ENCODE peak calls at places on chromosomes 12 and 14, in four cellular contexts. T is substantia nigra; Y is Peyer's patch; W is CD8-positive, alpha-beta T cell. E is an unnamed sample.

GRCh38 chr14:76761198-76761848 is at the start of gene VASH1:
- DNase-seq in T (peak), Y (peak), W (peak), E (peak)

GRCh38 chr14:45968037-45968436 is 683.5 kb downstream of the RPL10L start:
- DNase-seq in T (no peak), Y (no peak), W (no peak), E (no peak)

GRCh38 chr12:121465921-121466799 is 66.2 kb downstream of the RNF34 start:
- DNase-seq in T (no peak), Y (peak), W (peak), E (peak)

GRCh38 chr14:68792022-68792829 is 641 bp downstream of the ZFP36L1 start:
- DNase-seq in T (no peak), Y (peak), W (peak), E (no peak)

GRCh38 chr12:24499151-24500146 is 449.5 kb downstream of the BCAT1 start:
- DNase-seq in T (no peak), Y (no peak), W (no peak), E (peak)

GRCh38 chr12:126582231-126582630 is 1517.0 kb downstream of the AACS start:
- DNase-seq in T (no peak), Y (no peak), W (no peak), E (no peak)

GRCh38 chr12:53096761-53097160 is 706 bp upstream of the IGFBP6 start:
- DNase-seq in T (no peak), Y (no peak), W (no peak), E (no peak)

GRCh38 chr14:24816011-24816928 is 182.3 kb upstream of the GZMB start:
- DNase-seq in T (no peak), Y (no peak), W (no peak), E (no peak)

GRCh38 chr12:29229937-29230336 is 80.9 kb downstream of the FAR2 start:
- DNase-seq in T (no peak), Y (no peak), W (no peak), E (no peak)

GRCh38 chr12:121918679-121919038 is 267 bp downstream of the CFAP251 start:
- DNase-seq in T (no peak), Y (no peak), W (no peak), E (no peak)

GRCh38 chr12:123045678-123046077 is 65.2 kb downstream of the ARL6IP4 start:
- DNase-seq in T (no peak), Y (no peak), W (no peak), E (no peak)

GRCh38 chr12:117552971-117553370 is 191.5 kb upstream of the NOS1 start:
- DNase-seq in T (no peak), Y (no peak), W (no peak), E (no peak)

GRCh38 chr12:112130461-112130998 is 5.2 kb downstream of the TRAFD1 start:
- DNase-seq in T (no peak), Y (no peak), W (no peak), E (peak)

GRCh38 chr12:4164591-4165558 is 108.7 kb upstream of the CCND2 start:
- DNase-seq in T (no peak), Y (peak), W (peak), E (no peak)

GRCh38 chr12:91781114-91781513 is 364.5 kb downstream of the BTG1 start:
- DNase-seq in T (no peak), Y (no peak), W (no peak), E (no peak)

GRCh38 chr14:60252630-60253029 is 3.6 kb downstream of the PPM1A start:
- DNase-seq in T (no peak), Y (no peak), W (no peak), E (no peak)

GRCh38 chr12:50005150-50005549 is 20.1 kb downstream of the RACGAP1 start:
- DNase-seq in T (peak), Y (no peak), W (no peak), E (no peak)

GRCh38 chr14:89304972-89305703 is 111.9 kb downstream of the FOXN3 start:
- DNase-seq in T (no peak), Y (peak), W (no peak), E (peak)

GRCh38 chr12:94649349-94650142 is 811 bp downstream of the TMCC3 start:
- DNase-seq in T (peak), Y (no peak), W (peak), E (peak)

GRCh38 chr14:99663716-99664635 is 19.0 kb downstream of the HHIPL1 start:
- DNase-seq in T (no peak), Y (no peak), W (no peak), E (no peak)

GRCh38 chr14:33938131-33938949 is 12.5 kb downstream of the EGLN3 start:
- DNase-seq in T (peak), Y (no peak), W (no peak), E (peak)

GRCh38 chr12:128078311-128078851 is 188.6 kb upstream of the TMEM132C start:
- DNase-seq in T (no peak), Y (no peak), W (no peak), E (peak)

GRCh38 chr12:40602562-40602961 is 89.7 kb upstream of the CNTN1 start:
- DNase-seq in T (no peak), Y (no peak), W (no peak), E (no peak)

GRCh38 chr14:75434557-75435248 is 6.9 kb downstream of the JDP2 start:
- DNase-seq in T (no peak), Y (no peak), W (no peak), E (no peak)

GRCh38 chr12:43863770-43864366 is 28.0 kb downstream of the TMEM117 start:
- DNase-seq in T (no peak), Y (no peak), W (no peak), E (no peak)

GRCh38 chr14:100155049-100155621 is 4.3 kb downstream of the DEGS2 start:
- DNase-seq in T (no peak), Y (no peak), W (peak), E (no peak)

GRCh38 chr12:67578976-67579661 is 69.4 kb upstream of the DYRK2 start:
- DNase-seq in T (no peak), Y (no peak), W (peak), E (no peak)

GRCh38 chr14:53591816-53592215 is 364.8 kb downstream of the BMP4 start:
- DNase-seq in T (no peak), Y (no peak), W (no peak), E (no peak)

GRCh38 chr14:68704736-68705720 is 87.8 kb downstream of the ZFP36L1 start:
- DNase-seq in T (no peak), Y (no peak), W (no peak), E (no peak)

GRCh38 chr12:112122823-112123690 is 2.3 kb upstream of the TRAFD1 start:
- DNase-seq in T (no peak), Y (no peak), W (no peak), E (peak)

GRCh38 chr14:56881181-56881580 is 70.9 kb upstream of the OTX2 start:
- DNase-seq in T (no peak), Y (no peak), W (no peak), E (no peak)

GRCh38 chr12:51371295-51371953 is 19.8 kb downstream of the GALNT6 start:
- DNase-seq in T (no peak), Y (no peak), W (no peak), E (peak)

GRCh38 chr12:101969-102878 is 35.7 kb downstream of the IQSEC3 start:
- DNase-seq in T (no peak), Y (no peak), W (no peak), E (no peak)

GRCh38 chr12:125683748-125684381 is 618.6 kb downstream of the AACS start:
- DNase-seq in T (peak), Y (no peak), W (no peak), E (no peak)

GRCh38 chr12:92722897-92723296 is 20.1 kb downstream of the PLEKHG7 start:
- DNase-seq in T (no peak), Y (no peak), W (no peak), E (no peak)

GRCh38 chr14:69658664-69659261 is 47.4 kb downstream of the SUSD6 start:
- DNase-seq in T (no peak), Y (no peak), W (no peak), E (peak)

GRCh38 chr12:110282343-110282860 is 1.4 kb downstream of the ATP2A2 start:
- DNase-seq in T (no peak), Y (no peak), W (no peak), E (no peak)

GRCh38 chr12:110281549-110282342 is 699 bp downstream of the ATP2A2 start:
- DNase-seq in T (peak), Y (peak), W (peak), E (peak)

GRCh38 chr12:110284597-110284996 is 3.5 kb downstream of the ATP2A2 start:
- DNase-seq in T (no peak), Y (no peak), W (no peak), E (no peak)

GRCh38 chr12:110280784-110281548 is at the start of gene ATP2A2:
- DNase-seq in T (peak), Y (peak), W (peak), E (peak)

DNA sequence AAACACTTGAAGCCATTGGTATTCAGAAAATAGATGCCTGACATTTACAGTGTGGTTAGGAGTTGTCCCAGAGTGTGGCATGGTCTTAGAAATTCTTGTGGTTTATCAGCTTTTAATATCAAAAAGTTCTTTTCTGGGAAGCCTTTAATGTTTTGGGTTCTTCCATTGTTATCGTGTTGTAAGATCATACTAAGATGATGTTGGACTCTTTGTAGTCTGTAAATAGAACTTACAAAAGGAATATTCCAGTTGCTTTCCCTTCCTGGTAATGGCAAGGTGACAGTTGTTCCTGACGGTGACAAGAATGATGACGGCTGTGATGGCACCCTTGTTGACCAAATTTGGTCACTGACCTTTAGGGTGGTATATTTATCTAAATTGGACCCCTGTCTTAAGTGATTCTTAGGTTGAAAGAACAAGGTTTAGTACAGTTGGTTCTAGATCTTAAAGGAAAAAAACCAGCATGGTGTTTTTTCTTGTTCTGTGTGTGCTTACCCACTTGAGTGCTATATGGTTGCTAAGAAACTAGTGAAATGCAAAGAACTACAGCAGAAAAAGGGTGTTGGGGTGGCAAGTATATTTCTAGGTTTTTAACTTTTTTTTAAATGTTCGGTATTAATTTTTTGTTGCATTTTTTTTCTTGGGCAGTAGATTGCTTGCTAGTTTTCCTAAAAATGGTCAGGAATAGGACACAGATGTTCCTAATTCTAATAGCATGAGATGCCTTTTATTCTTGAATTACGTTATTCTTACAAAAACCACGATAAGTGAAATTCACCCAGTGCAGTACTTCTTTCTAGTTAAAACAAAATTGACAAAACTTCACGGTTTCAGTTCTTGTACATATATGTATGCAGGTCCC is 2.1 kb downstream of the ATP2A2 start:
- DNase-seq in T (no peak), Y (no peak), W (no peak), E (peak)
- H3K27ac ChIP-seq in T (no peak), Y (no peak), W (no peak), E (peak)

DNA sequence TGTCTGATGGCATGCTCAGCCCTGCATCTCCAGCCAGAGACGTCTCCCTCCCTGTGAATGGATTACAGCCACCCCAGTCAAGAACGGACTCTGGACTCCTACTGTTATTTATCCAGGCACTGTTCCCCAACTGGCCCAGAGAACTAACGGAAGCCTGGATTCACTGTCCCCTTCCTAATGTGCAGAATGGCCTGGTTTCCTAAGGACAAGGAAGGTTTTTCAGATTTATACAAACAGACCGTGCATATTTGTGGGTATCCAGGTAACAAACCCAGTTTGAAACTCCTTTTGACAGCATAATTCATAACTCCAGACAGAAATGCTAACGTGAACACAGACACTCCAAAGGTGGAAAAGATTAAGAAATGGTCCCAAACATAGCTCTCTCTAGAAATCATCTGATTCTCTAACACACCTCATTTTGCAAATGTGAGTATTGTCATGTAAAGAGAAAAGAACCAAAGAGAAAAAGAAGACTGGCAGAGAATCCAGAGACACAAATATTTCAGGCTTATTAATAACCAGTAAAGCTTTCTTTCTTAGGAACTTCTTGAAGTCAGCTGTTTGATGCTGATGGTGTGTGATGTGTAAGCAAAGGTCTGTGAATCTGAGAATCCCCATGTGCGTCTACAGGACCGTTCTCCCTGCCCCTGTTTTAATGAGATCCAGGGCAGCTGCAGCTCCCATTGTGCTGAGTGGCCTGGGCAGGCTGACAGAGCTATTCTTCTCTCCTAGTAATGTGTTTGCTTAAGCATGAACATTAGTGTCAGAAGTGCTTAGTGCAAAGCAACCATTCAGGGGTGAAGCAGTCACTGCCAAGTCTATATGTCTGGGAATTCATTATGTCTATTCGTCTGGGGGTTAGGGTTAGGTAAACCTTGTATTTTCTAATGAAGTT is 86.8 kb upstream of the HIF1A start:
- DNase-seq in T (no peak), Y (no peak), W (no peak), E (no peak)
- H3K27ac ChIP-seq in T (peak), Y (no peak), W (no peak), E (peak)

DNA sequence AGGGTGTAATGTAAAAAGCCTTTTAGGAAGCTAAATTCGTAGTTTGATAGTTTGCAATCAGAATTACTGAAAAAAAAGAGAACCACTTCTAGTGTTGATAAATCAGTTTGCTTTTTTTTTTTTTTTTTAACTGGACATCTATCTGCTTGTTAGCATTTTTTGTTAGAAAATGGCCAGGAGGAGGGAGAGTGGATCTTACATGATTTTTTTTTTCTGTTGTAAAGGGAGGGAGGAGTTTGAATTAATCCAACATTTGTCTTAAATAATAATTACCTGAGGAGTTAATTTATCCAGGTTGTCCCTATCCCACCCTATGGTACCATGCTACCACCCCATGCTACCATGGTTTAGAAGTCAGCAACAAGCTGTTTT is 1.2 kb downstream of the FBXO34 start:
- DNase-seq in T (no peak), Y (no peak), W (no peak), E (no peak)
- H3K27ac ChIP-seq in T (no peak), Y (peak), W (peak), E (no peak)

DNA sequence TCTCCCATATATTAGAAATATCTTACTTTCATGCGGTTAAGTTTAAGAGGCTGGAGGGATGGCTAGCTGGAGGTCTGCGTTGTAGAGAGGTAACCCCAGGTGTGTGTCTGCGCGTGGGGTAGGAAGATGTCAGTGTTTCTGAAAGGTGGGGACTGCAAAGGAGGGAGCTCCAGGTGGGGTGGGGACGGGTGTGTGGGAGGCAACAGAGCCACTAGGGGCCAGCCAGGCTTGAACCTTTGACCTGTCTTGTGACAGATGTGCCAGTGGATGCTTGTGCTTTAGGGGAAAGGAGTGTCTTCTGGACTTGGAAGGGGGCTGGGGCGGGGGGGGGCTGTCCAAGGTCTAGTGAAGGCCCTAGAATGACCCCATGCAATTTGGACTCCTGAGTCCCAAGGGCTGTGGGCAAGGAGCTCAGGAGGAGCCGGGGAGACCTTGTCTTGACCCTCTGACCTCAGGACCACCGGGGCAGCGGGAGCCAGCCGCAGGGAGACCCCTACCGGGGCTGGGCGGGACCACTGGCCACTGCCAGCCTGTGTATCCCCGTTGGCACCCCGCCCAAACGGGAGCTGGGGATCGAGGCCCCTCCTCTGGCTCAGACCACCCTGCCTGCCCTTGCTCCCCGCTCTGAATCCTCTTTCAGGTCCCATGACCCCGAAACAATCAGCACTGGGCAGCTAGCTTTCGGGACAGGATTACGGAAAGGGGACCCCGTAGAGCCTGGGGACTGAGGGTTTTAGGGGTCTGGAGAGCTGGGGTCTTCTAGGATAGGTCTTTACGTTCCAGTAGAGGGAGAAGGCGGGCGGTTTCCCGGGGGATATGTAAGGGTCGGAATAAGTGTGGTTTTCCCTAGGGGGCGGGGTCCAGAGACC is 1.1 kb downstream of the GLI1 start:
- DNase-seq in T (no peak), Y (peak), W (peak), E (no peak)
- H3K27ac ChIP-seq in T (no peak), Y (peak), W (no peak), E (peak)

DNA sequence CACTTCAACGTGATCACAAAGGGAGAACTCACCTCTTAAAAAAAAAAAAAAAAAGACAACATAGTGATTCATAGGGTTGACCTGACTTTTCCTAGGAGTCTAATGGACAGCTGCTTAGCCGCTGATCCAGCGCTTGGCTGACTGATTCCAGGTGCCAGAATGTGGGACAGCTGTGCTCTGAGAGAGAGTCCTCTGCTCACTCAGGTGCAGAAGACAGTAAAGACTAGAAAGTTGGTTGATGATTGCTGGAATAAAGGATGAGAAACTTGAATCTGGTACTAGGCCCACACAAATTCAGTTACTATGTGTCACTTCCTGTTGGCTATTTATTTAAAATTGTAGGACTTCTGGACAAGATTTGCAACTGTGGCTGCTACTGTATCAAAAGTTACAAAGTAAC is 229.4 kb downstream of the CHST11 start:
- DNase-seq in T (no peak), Y (no peak), W (no peak), E (no peak)
- H3K27ac ChIP-seq in T (no peak), Y (no peak), W (no peak), E (no peak)

GRCh38 chr14:104085032-104085888 is at the start of gene ASPG:
- DNase-seq in T (no peak), Y (no peak), W (no peak), E (no peak)
- H3K27ac ChIP-seq in T (no peak), Y (no peak), W (no peak), E (no peak)

E was measured in SJSA1.